ENCODE peak calls at places on chromosomes 12 and 14, in five cellular contexts. L is foreskin keratinocyte, V is AG08395, Y is GM06990, A is HuH-7. O is an unnamed sample.

GRCh38 chr14:100547633-100548294 is 39.5 kb downstream of the BEGAIN start:
- DNase-seq in L (no peak), V (peak), Y (no peak), A (no peak), O (peak)

GRCh38 chr14:101473795-101474562 is 87.3 kb upstream of the DIO3 start:
- DNase-seq in L (no peak), V (no peak), Y (no peak), A (no peak), O (no peak)

GRCh38 chr12:111221296-111222026 is 147.4 kb downstream of the PHETA1 start:
- DNase-seq in L (no peak), V (no peak), Y (no peak), A (no peak), O (no peak)

GRCh38 chr12:91968772-91969171 is 176.9 kb downstream of the BTG1 start:
- DNase-seq in L (no peak), V (no peak), Y (no peak), A (no peak), O (no peak)

GRCh38 chr12:13390381-13390856 is 193.9 kb downstream of the EMP1 start:
- DNase-seq in L (peak), V (peak), Y (no peak), A (no peak), O (peak)

GRCh38 chr12:95216704-95217376 is 427 bp downstream of the FGD6 start:
- DNase-seq in L (peak), V (no peak), Y (no peak), A (peak), O (no peak)

GRCh38 chr14:35336171-35337073 is 44.2 kb downstream of the PSMA6 start:
- DNase-seq in L (peak), V (no peak), Y (no peak), A (peak), O (peak)

GRCh38 chr12:109757671-109758265 is 44.1 kb downstream of the FAM222A start:
- DNase-seq in L (no peak), V (no peak), Y (no peak), A (no peak), O (no peak)

GRCh38 chr12:27580561-27581330 is 56.7 kb downstream of the PPFIBP1 start:
- DNase-seq in L (peak), V (no peak), Y (no peak), A (no peak), O (no peak)

GRCh38 chr14:90727082-90727481 is 89.1 kb downstream of the TTC7B start:
- DNase-seq in L (no peak), V (no peak), Y (no peak), A (no peak), O (no peak)

GRCh38 chr14:48035836-48036235 is 360.4 kb upstream of the MDGA2 start:
- DNase-seq in L (no peak), V (no peak), Y (no peak), A (no peak), O (peak)

GRCh38 chr12:18361431-18361830 is 100.1 kb downstream of the PIK3C2G start:
- DNase-seq in L (no peak), V (no peak), Y (no peak), A (no peak), O (no peak)

GRCh38 chr12:101064721-101065120 is 145.3 kb downstream of the SLC5A8 start:
- DNase-seq in L (peak), V (no peak), Y (no peak), A (no peak), O (no peak)

GRCh38 chr14:71243697-71244096 is 336.4 kb downstream of the PCNX1 start:
- DNase-seq in L (no peak), V (peak), Y (no peak), A (no peak), O (no peak)

GRCh38 chr14:55381040-55381439 is 30.6 kb downstream of the ATG14 start:
- DNase-seq in L (no peak), V (no peak), Y (no peak), A (peak), O (no peak)

GRCh38 chr12:75129275-75129674 is 80.4 kb downstream of the KCNC2 start:
- DNase-seq in L (no peak), V (no peak), Y (no peak), A (no peak), O (no peak)

GRCh38 chr12:110199360-110200123 is 75.4 kb downstream of the IFT81 start:
- DNase-seq in L (peak), V (peak), Y (peak), A (no peak), O (no peak)

GRCh38 chr14:51859136-51859535 is 1.3 kb upstream of the GNG2 start:
- DNase-seq in L (no peak), V (no peak), Y (no peak), A (no peak), O (no peak)

GRCh38 chr12:121915841-121916321 is 2.5 kb upstream of the CFAP251 start:
- DNase-seq in L (peak), V (no peak), Y (no peak), A (no peak), O (no peak)

GRCh38 chr12:103169-103981 is 36.8 kb downstream of the IQSEC3 start:
- DNase-seq in L (no peak), V (no peak), Y (no peak), A (peak), O (no peak)

GRCh38 chr12:613996-614726 is 49.1 kb downstream of the NINJ2 start:
- DNase-seq in L (no peak), V (peak), Y (peak), A (no peak), O (peak)

GRCh38 chr12:59067068-59067467 is 146.8 kb upstream of the LRIG3 start:
- DNase-seq in L (peak), V (peak), Y (no peak), A (no peak), O (no peak)

GRCh38 chr12:75481013-75481705 is 604 bp downstream of the GLIPR1 start:
- DNase-seq in L (no peak), V (no peak), Y (no peak), A (no peak), O (no peak)

GRCh38 chr14:70002589-70003240 is 123.5 kb downstream of the SMOC1 start:
- DNase-seq in L (no peak), V (no peak), Y (no peak), A (peak), O (no peak)

GRCh38 chr14:97206948-97207347 is 409.8 kb downstream of the VRK1 start:
- DNase-seq in L (no peak), V (no peak), Y (no peak), A (no peak), O (no peak)

O was measured in left lung.